ENCODE peak calls at places on chromosomes 16 and 17, in ten cellular contexts. E is H9, T is fibroblast of lung, S is heart right ventricle, L is HCT116, M is stomach, G is breast epithelium, H is transverse colon, K is body of pancreas, O is tibial artery. C is an unnamed sample.
A peak's percentile ranks its signal among the peaks of the same experiment; 100 is the strongest.

GRCh38 chr16:68235105-68235881 is 634 bp downstream of the ESRP2 start:
- DNase-seq in E (peak; percentile 64), M (peak; percentile 69), H (peak; percentile 50), K (peak; percentile 77), T (no peak), L (no peak), S (no peak), G (peak; percentile 79), O (no peak), C (no peak)

GRCh38 chr17:19933221-19933620 is 44.4 kb downstream of the AKAP10 start:
- DNase-seq in M (no peak), S (no peak), K (no peak), E (no peak), H (no peak), O (no peak), T (no peak), G (no peak), L (no peak), C (no peak)

GRCh38 chr16:66578596-66579531 is at the start of gene CMTM2:
- DNase-seq in H (no peak), G (no peak), O (no peak), S (no peak), L (no peak), M (no peak), K (no peak), T (peak; percentile 18), E (no peak), C (no peak)

GRCh38 chr16:75288596-75289120 is 37.2 kb upstream of the BCAR1 start:
- DNase-seq in G (no peak), K (no peak), L (no peak), S (no peak), H (no peak), O (no peak), T (no peak), E (no peak), M (no peak), C (peak; percentile 60)

GRCh38 chr16:30006095-30006473 is 4.7 kb downstream of the DOC2A start:
- DNase-seq in E (no peak), G (no peak), O (no peak), H (no peak), M (no peak), T (no peak), S (no peak), L (no peak), K (no peak), C (no peak)

GRCh38 chr17:17025621-17026020 is 16.6 kb upstream of the MPRIP start:
- DNase-seq in S (no peak), M (peak; percentile 85), T (no peak), E (no peak), G (peak; percentile 37), K (peak; percentile 74), O (no peak), H (no peak), L (no peak), C (no peak)

GRCh38 chr17:79944821-79945391 is 90.8 kb downstream of the TBC1D16 start:
- DNase-seq in H (no peak), S (no peak), E (peak; percentile 35), K (no peak), T (no peak), L (no peak), M (no peak), O (peak; percentile 19), G (peak; percentile 45), C (no peak)

GRCh38 chr16:69481901-69482341 is 57.5 kb downstream of the CYB5B start:
- DNase-seq in O (peak; percentile 93), T (peak; percentile 88), S (peak; percentile 89), L (no peak), H (peak; percentile 31), M (peak; percentile 91), G (peak; percentile 84), E (peak; percentile 50), K (peak; percentile 65), C (no peak)

GRCh38 chr17:5198472-5198871 is 6.8 kb upstream of the ZNF594 start:
- DNase-seq in E (no peak), H (no peak), T (no peak), O (no peak), L (no peak), K (no peak), S (no peak), G (no peak), M (no peak), C (no peak)

GRCh38 chr16:51134269-51134812 is 16.7 kb downstream of the SALL1 start:
- DNase-seq in H (no peak), L (no peak), O (no peak), S (no peak), M (no peak), E (peak; percentile 62), K (no peak), T (no peak), G (no peak), C (no peak)

GRCh38 chr17:35733366-35733765 is 1.9 kb downstream of the RASL10B start:
- DNase-seq in M (no peak), O (no peak), L (no peak), T (no peak), S (no peak), H (no peak), K (no peak), G (no peak), E (no peak), C (no peak)

GRCh38 chr17:19239544-19239943 is 2.4 kb downstream of the EPN2 start:
- DNase-seq in S (no peak), H (no peak), T (no peak), L (no peak), K (peak; percentile 10), E (no peak), G (peak; percentile 24), O (peak; percentile 28), M (no peak), C (no peak)

GRCh38 chr17:57861000-57861736 is 11.3 kb upstream of the MRPS23 start:
- DNase-seq in T (peak; percentile 55), O (peak; percentile 74), K (peak; percentile 91), M (peak; percentile 84), L (peak; percentile 75), G (peak; percentile 62), S (peak; percentile 62), H (peak; percentile 76), E (peak; percentile 70), C (no peak)

GRCh38 chr16:58299757-58300349 is 5.0 kb upstream of the PRSS54 start:
- DNase-seq in T (peak; percentile 16), H (peak; percentile 22), L (peak; percentile 13), E (peak; percentile 70), S (peak; percentile 24), G (no peak), O (no peak), K (no peak), M (peak; percentile 32), C (no peak)

DNA sequence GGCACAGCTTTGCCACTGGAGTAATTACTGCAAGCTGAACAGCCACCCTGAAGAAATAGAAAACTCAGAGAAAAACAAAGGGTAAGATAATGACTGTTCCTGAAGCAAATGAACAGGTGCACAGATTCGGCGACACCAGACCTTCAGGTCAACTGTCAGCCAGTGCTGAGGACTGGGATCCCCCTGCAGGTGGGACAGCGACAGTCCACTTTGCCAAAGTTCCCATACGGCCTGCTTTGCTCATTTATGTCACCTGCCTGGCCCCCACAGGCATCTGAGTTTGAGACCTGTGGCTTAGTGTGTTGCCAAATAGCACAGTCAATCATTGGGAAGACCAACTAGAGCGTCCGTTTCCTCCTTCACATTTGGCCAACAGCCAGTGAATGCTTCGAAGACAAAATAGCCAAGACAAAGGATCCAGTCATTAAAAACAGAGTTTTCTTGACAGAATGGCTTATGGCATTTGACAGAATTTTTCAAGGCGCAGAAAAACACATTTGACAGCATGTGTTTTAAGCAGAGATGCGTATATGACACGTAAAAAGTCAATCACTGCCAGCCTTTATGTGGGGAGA is 113.8 kb downstream of the ABCC12 start:
- DNase-seq in G (no peak), E (peak; percentile 64), S (no peak), K (no peak), O (no peak), L (peak; percentile 13), H (no peak), M (no peak), T (no peak), C (no peak)
- TF ChIP-seq CTCF in G (no peak), E (peak; percentile 69), S (no peak), K (no peak), O (no peak), L (no peak), H (no peak), M (no peak), T (no peak), C (no peak)

GRCh38 chr16:17145029-17145428 is 325.7 kb downstream of the XYLT1 start:
- DNase-seq in E (no peak), H (no peak), K (no peak), T (no peak), S (no peak), M (no peak), G (no peak), O (no peak), L (no peak), C (no peak)
- H3K27ac ChIP-seq in E (no peak overlapping the region), H (no peak overlapping the region), K (no peak overlapping the region), T (no peak overlapping the region), S (no peak overlapping the region), M (no peak overlapping the region), G (no peak overlapping the region), O (no peak overlapping the region), L (no peak overlapping the region), C (no peak overlapping the region)

GRCh38 chr17:36817483-36818048 is 119.7 kb upstream of the LHX1 start:
- DNase-seq in T (no peak), E (no peak), S (no peak), G (no peak), O (no peak), M (no peak), K (no peak), H (no peak), L (no peak), C (no peak)
- H3K27me3 ChIP-seq in T (peaks cover 10% of the 10 kb centered on the region), E (peaks cover 2% of the 10 kb centered on the region), S (peaks cover 29% of the 10 kb centered on the region), G (peaks cover 75% of the 10 kb centered on the region), O (peaks cover 81% of the 10 kb centered on the region), M (peaks cover 97% of the 10 kb centered on the region), K (no peaks in the 10 kb centered on the region), H (peaks cover 62% of the 10 kb centered on the region), L (peaks cover 9% of the 10 kb centered on the region), C (peaks cover 37% of the 10 kb centered on the region)

DNA sequence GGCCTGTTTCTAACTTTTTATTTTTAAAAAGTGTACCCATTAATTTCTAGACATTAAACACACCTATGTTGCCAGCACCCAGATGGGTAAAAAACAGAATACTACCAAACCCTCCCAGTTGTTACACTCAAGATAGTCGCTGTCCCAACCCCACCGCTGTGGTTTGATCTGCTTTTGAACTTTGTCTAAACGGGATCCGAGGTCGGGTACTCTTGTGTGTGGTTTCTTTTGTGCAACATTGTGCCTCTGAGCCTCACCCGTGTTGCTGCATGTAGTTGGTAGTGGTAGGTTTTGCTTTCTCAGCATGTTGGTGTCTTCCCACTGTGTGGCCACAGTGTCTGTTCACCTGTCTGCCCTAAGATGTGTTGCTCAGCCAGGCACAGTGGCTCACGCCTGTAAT is 4.3 kb downstream of the KLHL36 start:
- DNase-seq in K (no peak), L (no peak), S (no peak), T (no peak), M (no peak), O (no peak), E (no peak), H (no peak), G (no peak), C (peak; percentile 55)
- TF ChIP-seq CTCF in K (no peak), L (no peak), S (no peak), T (no peak), M (no peak), O (no peak), E (no peak), H (no peak), G (no peak), C (no peak)

DNA sequence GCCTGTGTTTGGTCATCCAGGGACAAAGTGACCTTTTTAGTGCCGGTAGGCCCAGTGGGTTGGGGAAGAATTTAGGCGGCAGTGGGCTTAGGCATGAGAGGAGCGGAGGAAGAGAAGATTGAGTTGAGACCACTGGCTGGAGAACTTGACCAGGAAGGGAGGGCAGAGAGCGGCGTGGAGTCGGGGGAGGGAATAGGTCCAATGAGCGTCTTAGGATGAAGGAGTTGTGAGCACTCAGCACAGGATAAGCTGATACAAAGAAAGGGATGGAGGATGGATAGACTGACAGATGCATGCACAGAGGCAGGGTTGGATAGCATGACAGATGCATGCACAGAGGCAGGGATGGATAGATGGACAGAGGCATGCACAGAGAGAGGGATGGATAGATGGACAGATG is 8.0 kb downstream of the IL32 start:
- DNase-seq in E (no peak), K (no peak), M (no peak), T (no peak), S (no peak), O (no peak), H (no peak), L (no peak), G (no peak), C (no peak)
- H3K27ac ChIP-seq in E (no peak overlapping the region), K (no peak overlapping the region), M (no peak overlapping the region), T (no peak overlapping the region), S (no peak overlapping the region), O (no peak overlapping the region), H (no peak overlapping the region), L (no peak overlapping the region), G (no peak overlapping the region), C (peak overlapping the region; percentile 50)

C was measured in CD4-positive, alpha-beta T cell.